ENCODE peak calls at places on chromosomes 7 and 10, in seven cellular contexts. F, D, Z, Y, R, T and X are unnamed samples.

GRCh38 chr7:103131225-103131624 is 17.7 kb downstream of the NAPEPLD start:
- DNase-seq in T (no peak), Y (no peak), D (no peak), F (no peak), Z (no peak), R (no peak), X (peak)

GRCh38 chr7:78777844-78778243 is 675.6 kb downstream of the MAGI2 start:
- DNase-seq in R (no peak), D (no peak), Z (peak), T (no peak), F (no peak), Y (no peak), X (no peak)

GRCh38 chr10:89206402-89207180 is 526 bp downstream of the CH25H start:
- DNase-seq in D (no peak), F (peak), T (no peak), Z (peak), R (no peak), Y (peak), X (peak)

GRCh38 chr7:26061340-26062239 is 90.4 kb upstream of the NFE2L3 start:
- DNase-seq in R (peak), F (peak), Z (peak), T (peak), Y (peak), D (peak), X (peak)

GRCh38 chr7:26930845-26931244 is 66.5 kb upstream of the SKAP2 start:
- DNase-seq in Z (no peak), D (no peak), F (no peak), Y (no peak), R (no peak), T (no peak), X (no peak)

GRCh38 chr7:140546947-140547346 is 67.6 kb upstream of the MKRN1 start:
- DNase-seq in Y (no peak), T (no peak), R (no peak), D (no peak), Z (no peak), F (no peak), X (no peak)

GRCh38 chr10:5659702-5660528 is 6.5 kb downstream of the ASB13 start:
- DNase-seq in R (no peak), Z (peak), T (peak), D (peak), Y (no peak), F (no peak), X (peak)

GRCh38 chr10:94006591-94007550 is 13.1 kb downstream of the PLCE1 start:
- DNase-seq in T (peak), D (peak), R (no peak), Z (peak), Y (no peak), F (no peak), X (peak)

GRCh38 chr7:20107582-20107981 is 109.6 kb downstream of the MACC1 start:
- DNase-seq in F (no peak), D (no peak), R (no peak), Z (no peak), T (no peak), Y (no peak), X (no peak)

GRCh38 chr10:118471863-118472262 is 123.6 kb downstream of the PRLHR start:
- DNase-seq in Z (peak), T (peak), Y (no peak), F (no peak), R (no peak), D (no peak), X (no peak)

GRCh38 chr7:68511281-68511680 is 1087.0 kb upstream of the AUTS2 start:
- DNase-seq in F (peak), R (no peak), Y (no peak), D (no peak), T (peak), Z (no peak), X (no peak)

GRCh38 chr7:12303507-12303906 is 92.4 kb downstream of the TMEM106B start:
- DNase-seq in D (no peak), T (no peak), Z (no peak), Y (no peak), R (no peak), F (no peak), X (no peak)

GRCh38 chr7:16753932-16754571 is 497 bp downstream of the TSPAN13 start:
- DNase-seq in Z (peak), Y (peak), D (peak), F (peak), R (no peak), T (peak), X (peak)

GRCh38 chr7:95001258-95001657 is 93.9 kb downstream of the PPP1R9A start:
- DNase-seq in R (no peak), Z (no peak), D (no peak), Y (no peak), T (no peak), F (no peak), X (no peak)

GRCh38 chr7:93883078-93883916 is 7.3 kb downstream of the TFPI2 start:
- DNase-seq in F (no peak), R (no peak), D (peak), Z (no peak), Y (no peak), T (no peak), X (no peak)

GRCh38 chr7:44225566-44226395 is 25.0 kb downstream of the YKT6 start:
- DNase-seq in F (no peak), Y (no peak), T (no peak), D (no peak), Z (no peak), R (no peak), X (peak)

GRCh38 chr7:30810986-30811385 is 39.8 kb downstream of the MINDY4 start:
- DNase-seq in Y (no peak), D (no peak), R (no peak), F (no peak), Z (no peak), T (no peak), X (no peak)

GRCh38 chr10:75229961-75230360 is 5.8 kb downstream of the COMTD1 start:
- DNase-seq in Z (peak), F (no peak), R (no peak), T (no peak), D (peak), Y (no peak), X (peak)

GRCh38 chr7:139909379-139910050 is 80.5 kb downstream of the TBXAS1 start:
- DNase-seq in R (no peak), D (no peak), Z (peak), T (no peak), F (no peak), Y (no peak), X (no peak)

GRCh38 chr7:110050831-110051230 is 1040.1 kb upstream of the LRRN3 start:
- DNase-seq in D (no peak), F (no peak), T (no peak), Z (no peak), Y (no peak), R (no peak), X (no peak)

GRCh38 chr7:45217358-45217757 is 59.8 kb downstream of the RAMP3 start:
- DNase-seq in T (no peak), R (no peak), F (no peak), Z (no peak), D (no peak), Y (peak), X (no peak)

GRCh38 chr10:114413398-114413797 is 9.1 kb upstream of the AFAP1L2 start:
- DNase-seq in Y (no peak), F (no peak), D (no peak), R (no peak), T (no peak), Z (no peak), X (no peak)

GRCh38 chr7:105682331-105683070 is 101.2 kb upstream of the EFCAB10 start:
- DNase-seq in R (no peak), F (no peak), D (no peak), Y (no peak), T (no peak), Z (no peak), X (no peak)

GRCh38 chr10:115850666-115851065 is 422.3 kb downstream of the GFRA1 start:
- DNase-seq in F (no peak), Z (no peak), T (no peak), Y (no peak), D (no peak), R (no peak), X (no peak)

GRCh38 chr7:128869138-128869943 is 6.7 kb downstream of the ATP6V1F start:
- DNase-seq in D (peak), T (peak), R (no peak), Y (peak), Z (peak), F (peak), X (peak)

GRCh38 chr7:3156508-3156907 is 112.8 kb upstream of the CARD11 start:
- DNase-seq in Z (no peak), R (no peak), Y (no peak), F (no peak), T (no peak), D (no peak), X (no peak)
- H2BK5ac ChIP-seq in Z (no peak), R (no peak), Y (no peak), F (no peak), T (no peak), D (no peak), X (no peak)

DNA sequence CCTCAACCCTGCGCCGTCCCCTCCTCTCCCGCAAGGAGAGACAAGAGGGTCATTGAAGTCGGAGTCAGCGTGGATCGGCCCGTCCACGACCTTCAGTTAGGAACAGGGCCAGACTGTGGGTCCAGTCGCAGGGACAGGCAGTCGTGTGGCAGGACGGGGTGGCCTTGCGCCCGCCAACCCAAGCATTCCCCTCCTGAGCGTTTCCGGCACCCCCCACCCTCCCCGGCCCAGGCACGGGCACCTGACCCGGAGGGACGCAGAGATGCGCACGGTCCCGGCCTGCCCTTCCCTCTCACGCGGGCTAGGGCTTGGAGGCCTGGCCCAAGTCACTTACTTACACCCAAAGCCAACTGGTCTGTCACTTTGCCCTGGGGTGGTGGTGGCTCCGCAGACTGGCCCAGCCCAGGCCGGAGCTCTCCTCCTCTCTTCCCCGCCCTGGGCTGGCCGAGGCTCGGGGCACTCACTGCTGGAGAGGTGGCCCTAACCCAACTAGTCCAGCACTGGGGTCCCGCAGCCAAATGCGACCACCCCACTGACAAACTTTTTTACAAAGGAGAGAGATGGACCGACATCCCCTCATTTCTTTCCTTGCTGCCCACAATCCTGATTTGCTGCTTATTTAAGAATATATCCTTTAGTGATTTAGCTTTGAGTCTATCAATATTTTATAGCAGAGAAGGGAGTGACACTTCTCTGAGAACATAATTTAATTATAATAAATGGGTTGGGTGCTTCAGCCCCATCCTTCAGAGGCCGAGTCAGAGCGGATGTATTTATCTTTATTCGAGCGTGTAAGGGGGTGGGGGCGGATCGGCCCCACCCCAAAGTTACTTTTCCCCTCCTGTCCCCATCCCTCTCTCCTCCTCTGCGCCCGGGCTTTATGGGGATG is 1.2 kb upstream of the UNCX start:
- DNase-seq in D (no peak), T (peak), F (no peak), Y (peak), R (no peak), Z (no peak), X (no peak)
- H3K18ac ChIP-seq in D (no peak), T (no peak), F (peak), Y (no peak), R (peak), Z (no peak), X (no peak)

GRCh38 chr7:152313217-152313616 is 122.6 kb downstream of the KMT2C start:
- DNase-seq in R (no peak), Y (no peak), Z (no peak), D (no peak), T (no peak), F (no peak), X (no peak)

GRCh38 chr7:152312316-152312715 is 123.5 kb downstream of the KMT2C start:
- DNase-seq in T (peak), Y (no peak), D (peak), Z (peak), R (no peak), F (no peak), X (no peak)

DNA sequence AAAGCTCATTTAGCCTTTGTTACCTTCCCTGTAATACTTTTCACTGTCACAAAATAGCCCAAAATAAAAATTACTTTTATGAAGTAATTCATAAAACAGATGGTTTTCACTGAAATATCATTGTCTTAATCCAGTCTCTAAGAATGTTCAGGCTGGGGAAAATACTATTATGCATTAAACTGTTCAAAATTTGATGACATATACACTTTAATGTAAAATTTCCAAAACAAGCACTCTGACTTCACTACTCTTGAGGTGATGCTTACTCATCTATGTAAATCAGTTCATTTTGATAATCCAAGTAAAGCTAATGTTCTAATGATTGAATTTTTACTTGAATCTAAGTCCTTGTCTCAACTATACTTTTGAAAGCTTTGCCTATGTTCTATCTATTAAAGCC is 127.9 kb downstream of the KMT2C start:
- DNase-seq in D (no peak), T (no peak), Y (no peak), R (no peak), F (no peak), Z (no peak), X (no peak)
- H2BK5ac ChIP-seq in D (no peak), T (no peak), Y (no peak), R (no peak), F (no peak), Z (no peak), X (no peak)

DNA sequence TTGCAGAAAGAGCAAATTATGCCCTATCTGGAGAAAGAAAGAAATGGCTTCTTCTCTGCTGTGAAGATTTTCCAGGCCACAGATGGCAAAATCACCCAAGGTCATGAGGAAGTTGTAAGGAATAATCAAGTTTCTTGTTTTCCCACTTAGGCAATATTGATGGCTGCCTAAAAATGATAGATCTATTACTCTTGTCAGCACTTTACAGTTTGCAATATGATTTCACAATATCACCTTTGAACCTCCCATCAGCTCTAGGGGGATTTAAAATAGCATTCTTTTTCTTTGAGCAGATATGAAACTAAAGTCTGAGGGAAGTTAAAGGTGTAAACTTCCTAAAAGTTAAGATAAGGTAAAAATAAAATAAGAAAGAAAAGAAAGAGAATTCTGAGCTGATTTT is 6.7 kb downstream of the NPSR1 start:
- DNase-seq in R (no peak), F (no peak), T (no peak), D (no peak), Y (no peak), Z (no peak), X (no peak)
- H3K18ac ChIP-seq in R (no peak), F (no peak), T (no peak), D (no peak), Y (no peak), Z (no peak), X (no peak)

DNA sequence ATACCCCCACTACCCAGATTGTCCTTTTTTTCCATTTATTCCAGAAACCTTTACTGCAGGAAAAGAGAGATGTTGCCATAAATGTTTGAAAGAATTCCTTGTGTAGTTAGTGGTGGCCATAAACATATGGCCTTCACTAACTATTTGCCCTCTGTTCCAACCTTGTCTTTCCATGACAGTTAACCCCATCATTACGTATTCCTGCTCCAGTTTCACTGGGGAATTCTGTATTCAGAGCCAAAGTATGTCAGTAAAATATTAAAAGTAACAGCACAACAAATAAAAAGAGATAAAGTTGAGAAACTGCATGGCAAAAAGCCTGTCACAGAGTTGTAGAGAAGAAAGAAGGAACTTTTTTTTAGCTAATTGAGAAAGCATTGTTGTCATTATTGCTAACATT is 261.3 kb downstream of the BICC1 start:
- DNase-seq in D (no peak), R (no peak), Z (no peak), F (no peak), Y (no peak), T (no peak), X (no peak)
- H2BK5ac ChIP-seq in D (no peak), R (no peak), Z (no peak), F (no peak), Y (no peak), T (no peak), X (no peak)